ENCODE peak calls at places on chromosome X, in eight cellular contexts. A is AG08396, Q is RCC 7860, J is neural crest cell, I is NCI-H510A treated with DMSO at 0.1 percent for 48 hours, E is GM12865, C is endodermal cell, F is ovary. P is an unnamed sample.

GRCh38 chrX:1852082-1852481 is 237.2 kb downstream of the ASMT start:
- DNase-seq in A (no peak), Q (no peak), J (no peak), I (no peak), E (no peak), C (no peak), F (no peak), P (no peak)

GRCh38 chrX:153946910-153947769 is 2.7 kb upstream of the RENBP start:
- DNase-seq in A (peak), Q (peak), J (peak), I (peak), E (peak), C (peak), F (peak), P (peak)

GRCh38 chrX:84219551-84219950 is 31.6 kb upstream of the RPS6KA6 start:
- DNase-seq in A (no peak), Q (peak), J (no peak), I (no peak), E (no peak), C (no peak), F (no peak), P (no peak)

GRCh38 chrX:134735015-134735414 is 76.7 kb upstream of the PLAC1 start:
- DNase-seq in A (no peak), Q (no peak), J (no peak), I (no peak), E (no peak), C (no peak), F (no peak), P (no peak)

GRCh38 chrX:107619836-107620235 is 8.5 kb upstream of the PRPS1 start:
- DNase-seq in A (no peak), Q (no peak), J (no peak), I (no peak), E (no peak), C (no peak), F (no peak), P (no peak)

GRCh38 chrX:120759685-120760084 is 116.0 kb downstream of the CT47B1 start:
- DNase-seq in A (no peak), Q (no peak), J (no peak), I (no peak), E (no peak), C (no peak), F (no peak), P (no peak)

GRCh38 chrX:133373366-133374079 is 41.8 kb downstream of the GPC4 start:
- DNase-seq in A (no peak), Q (no peak), J (no peak), I (no peak), E (peak), C (no peak), F (no peak), P (no peak)

GRCh38 chrX:19517965-19518364 is 2.7 kb upstream of the MAP3K15 start:
- DNase-seq in A (no peak), Q (no peak), J (no peak), I (no peak), E (no peak), C (no peak), F (no peak), P (no peak)

GRCh38 chrX:16474511-16474910 is 175.4 kb upstream of the S100G start:
- DNase-seq in A (no peak), Q (no peak), J (no peak), I (no peak), E (no peak), C (no peak), F (no peak), P (no peak)

GRCh38 chrX:111005151-111005550 is 90.8 kb upstream of the PAK3 start:
- DNase-seq in A (no peak), Q (no peak), J (no peak), I (no peak), E (no peak), C (no peak), F (no peak), P (no peak)

GRCh38 chrX:12843668-12844279 is 23.1 kb upstream of the TLR7 start:
- DNase-seq in A (no peak), Q (no peak), J (no peak), I (no peak), E (peak), C (no peak), F (no peak), P (no peak)

GRCh38 chrX:120365320-120365719 is 3.4 kb downstream of the ATP1B4 start:
- DNase-seq in A (peak), Q (no peak), J (no peak), I (peak), E (peak), C (peak), F (peak), P (peak)

GRCh38 chrX:11864171-11864570 is 106.1 kb downstream of the MSL3 start:
- DNase-seq in A (no peak), Q (peak), J (no peak), I (no peak), E (no peak), C (no peak), F (no peak), P (no peak)

GRCh38 chrX:129698150-129698549 is 40.6 kb upstream of the XPNPEP2 start:
- DNase-seq in A (no peak), Q (no peak), J (no peak), I (no peak), E (no peak), C (no peak), F (no peak), P (no peak)

GRCh38 chrX:48938721-48939416 is 18.5 kb downstream of the OTUD5 start:
- DNase-seq in A (no peak), Q (no peak), J (no peak), I (no peak), E (peak), C (no peak), F (no peak), P (no peak)

GRCh38 chrX:9390121-9390520 is 74.7 kb upstream of the TBL1X start:
- DNase-seq in A (no peak), Q (no peak), J (no peak), I (no peak), E (no peak), C (no peak), F (no peak), P (no peak)

GRCh38 chrX:14936561-14936960 is 63.3 kb downstream of the MOSPD2 start:
- DNase-seq in A (peak), Q (peak), J (no peak), I (no peak), E (no peak), C (no peak), F (no peak), P (no peak)

GRCh38 chrX:140526138-140526537 is 21.3 kb upstream of the SOX3 start:
- DNase-seq in A (peak), Q (no peak), J (no peak), I (no peak), E (no peak), C (peak), F (no peak), P (peak)

GRCh38 chrX:38610839-38611238 is 49.5 kb downstream of the TSPAN7 start:
- DNase-seq in A (no peak), Q (no peak), J (no peak), I (no peak), E (no peak), C (no peak), F (no peak), P (no peak)

GRCh38 chrX:41922694-41923171 is 621 bp downstream of the CASK start:
- DNase-seq in A (peak), Q (peak), J (peak), I (peak), E (peak), C (peak), F (peak), P (peak)

GRCh38 chrX:125757794-125758564 is 408.1 kb downstream of the DCAF12L2 start:
- DNase-seq in A (no peak), Q (no peak), J (no peak), I (no peak), E (no peak), C (no peak), F (no peak), P (no peak)

GRCh38 chrX:63050225-63050624 is 300.9 kb downstream of the SPIN4 start:
- DNase-seq in A (no peak), Q (no peak), J (no peak), I (no peak), E (peak), C (no peak), F (no peak), P (no peak)

GRCh38 chrX:39509157-39509556 is 588.6 kb downstream of the BCOR start:
- DNase-seq in A (no peak), Q (no peak), J (no peak), I (no peak), E (no peak), C (no peak), F (no peak), P (no peak)

GRCh38 chrX:155645180-155645579 is 32.4 kb upstream of the TMLHE start:
- DNase-seq in A (no peak), Q (no peak), J (no peak), I (no peak), E (no peak), C (peak), F (no peak), P (peak)

GRCh38 chrX:135595543-135595942 is 75.1 kb downstream of the INTS6L start:
- DNase-seq in A (no peak), Q (no peak), J (no peak), I (no peak), E (no peak), C (no peak), F (no peak), P (no peak)

GRCh38 chrX:136147966-136148365 is 633 bp downstream of the FHL1 start:
- DNase-seq in A (no peak), Q (no peak), J (no peak), I (no peak), E (no peak), C (peak), F (peak), P (no peak)

GRCh38 chrX:40062525-40063193 is 35.1 kb downstream of the BCOR start:
- DNase-seq in A (no peak), Q (no peak), J (no peak), I (peak), E (no peak), C (no peak), F (no peak), P (no peak)

GRCh38 chrX:111100191-111100590 is 4.2 kb downstream of the PAK3 start:
- DNase-seq in A (peak), Q (peak), J (peak), I (peak), E (peak), C (peak), F (no peak), P (peak)

GRCh38 chrX:83145910-83146309 is 362.2 kb upstream of the POU3F4 start:
- DNase-seq in A (no peak), Q (no peak), J (no peak), I (no peak), E (no peak), C (no peak), F (no peak), P (no peak)

GRCh38 chrX:134718329-134719317 is 60.4 kb upstream of the PLAC1 start:
- DNase-seq in A (peak), Q (peak), J (no peak), I (peak), E (peak), C (peak), F (peak), P (no peak)

GRCh38 chrX:153582896-153583295 is 16.0 kb downstream of the CCNQ start:
- DNase-seq in A (no peak), Q (no peak), J (peak), I (no peak), E (peak), C (no peak), F (no peak), P (no peak)

GRCh38 chrX:50067435-50068292 is 133.1 kb downstream of the AKAP4 start:
- DNase-seq in A (peak), Q (no peak), J (peak), I (peak), E (no peak), C (peak), F (no peak), P (peak)

GRCh38 chrX:47143894-47144625 is 442 bp downstream of the NDUFB11 start:
- DNase-seq in A (peak), Q (no peak), J (no peak), I (no peak), E (peak), C (no peak), F (peak), P (no peak)

GRCh38 chrX:138759217-138759943 is 47.9 kb upstream of the FGF13 start:
- DNase-seq in A (no peak), Q (no peak), J (no peak), I (no peak), E (no peak), C (no peak), F (no peak), P (no peak)

GRCh38 chrX:11197671-11198070 is 86.5 kb downstream of the HCCS start:
- DNase-seq in A (no peak), Q (no peak), J (no peak), I (no peak), E (no peak), C (no peak), F (no peak), P (no peak)

GRCh38 chrX:121853762-121854613 is 806.6 kb downstream of the GLUD2 start:
- DNase-seq in A (no peak), Q (no peak), J (no peak), I (no peak), E (no peak), C (no peak), F (no peak), P (no peak)

GRCh38 chrX:54794795-54795194 is 3.3 kb downstream of the ITIH6 start:
- DNase-seq in A (no peak), Q (no peak), J (no peak), I (peak), E (no peak), C (no peak), F (no peak), P (no peak)

GRCh38 chrX:34300871-34301270 is 168.8 kb upstream of the FAM47A start:
- DNase-seq in A (peak), Q (no peak), J (peak), I (peak), E (peak), C (peak), F (no peak), P (peak)

GRCh38 chrX:111608724-111609123 is 72.2 kb upstream of the ALG13 start:
- DNase-seq in A (no peak), Q (no peak), J (no peak), I (no peak), E (no peak), C (no peak), F (no peak), P (no peak)

P was measured in H9.